ENCODE peak calls at places on chromosomes 7 and 10, in four cellular contexts. X is AG10803, H is B cell, F is endothelial cell. B is an unnamed sample.

GRCh38 chr7:33581239-33581638 is 324.1 kb upstream of the BMPER start:
- DNase-seq in X (no peak), H (no peak), F (no peak), B (no peak)

GRCh38 chr7:155518633-155519032 is 27.7 kb downstream of the CNPY1 start:
- DNase-seq in X (no peak), H (no peak), F (no peak), B (no peak)

GRCh38 chr7:47326220-47326619 is 255.7 kb downstream of the TNS3 start:
- DNase-seq in X (peak; percentile 77), H (no peak), F (no peak), B (no peak)

GRCh38 chr7:94394399-94395140 is at the start of gene COL1A2:
- DNase-seq in X (peak; percentile 100), H (peak; percentile 30), F (peak; percentile 39), B (peak; percentile 27)

GRCh38 chr10:77173615-77174461 is 463.8 kb downstream of the KCNMA1 start:
- DNase-seq in X (peak; percentile 74), H (peak; percentile 52), F (peak; percentile 79), B (peak; percentile 44)

GRCh38 chr10:7622969-7623368 is 43.8 kb downstream of the ITIH5 start:
- DNase-seq in X (no peak), H (no peak), F (peak; percentile 59), B (no peak)

GRCh38 chr7:102843850-102844249 is 69.0 kb upstream of the LRRC17 start:
- DNase-seq in X (no peak), H (no peak), F (no peak), B (peak; percentile 38)

GRCh38 chr7:102284399-102284798 is 2.3 kb upstream of the SH2B2 start:
- DNase-seq in X (no peak), H (no peak), F (no peak), B (no peak)

GRCh38 chr7:79410345-79410744 is 43.1 kb downstream of the MAGI2 start:
- DNase-seq in X (no peak), H (no peak), F (no peak), B (no peak)

GRCh38 chr7:2190531-2190930 is 42.2 kb downstream of the MAD1L1 start:
- DNase-seq in X (peak; percentile 17), H (no peak), F (no peak), B (no peak)

GRCh38 chr10:104085801-104086400 is at the start of gene COL17A1:
- DNase-seq in X (no peak), H (no peak), F (no peak), B (no peak)

GRCh38 chr7:106757846-106758245 is 96.9 kb upstream of the CCDC71L start:
- DNase-seq in X (peak; percentile 82), H (no peak), F (no peak), B (no peak)

GRCh38 chr7:71131256-71131752 is 640 bp upstream of the GALNT17 start:
- DNase-seq in X (no peak), H (no peak), F (peak; percentile 18), B (no peak)

DNA sequence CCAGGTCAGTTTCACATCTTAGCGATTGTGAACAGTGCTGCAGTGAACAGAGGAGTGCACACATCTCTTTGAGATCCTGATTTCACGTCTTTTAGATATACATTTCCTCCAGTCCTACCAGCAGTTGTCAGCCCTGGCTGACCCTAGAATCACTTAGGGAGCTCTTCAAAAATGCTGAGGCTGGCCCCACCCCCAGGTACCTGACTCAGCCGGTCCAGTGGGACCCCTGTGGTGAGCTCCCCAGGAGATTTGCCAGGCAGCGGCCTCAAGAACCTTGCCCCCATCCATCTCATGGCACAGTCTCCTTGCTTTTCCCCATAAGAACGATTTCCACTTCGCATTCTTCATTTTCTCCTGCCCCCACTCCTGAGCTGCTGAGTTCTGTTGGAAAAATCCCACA is 45.5 kb downstream of the TEX36 start:
- DNase-seq in X (no peak), H (no peak), F (no peak), B (no peak)
- TF ChIP-seq CTCF in X (no peak), H (no peak), F (no peak), B (no peak)

DNA sequence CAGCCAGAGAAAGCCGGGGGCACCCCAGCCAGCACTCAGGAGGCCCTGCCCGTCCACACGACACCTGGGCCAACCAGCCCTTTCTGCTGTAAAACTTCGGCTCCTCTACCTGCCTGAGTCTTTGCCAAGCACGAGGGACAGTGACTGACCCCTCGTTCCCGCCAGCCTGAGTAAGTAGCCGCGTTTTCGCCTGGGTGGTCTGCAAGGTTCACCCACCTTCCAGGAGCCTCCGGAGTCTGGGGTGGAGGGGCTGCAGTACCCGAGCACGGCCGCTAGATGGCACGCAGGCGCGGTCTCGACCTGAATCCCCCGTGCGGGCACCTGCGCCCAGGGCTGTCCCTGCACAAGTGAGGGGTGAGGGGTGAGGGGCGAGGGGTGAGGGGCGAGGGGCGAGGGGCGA is 192.7 kb downstream of the PTPRN2 start:
- DNase-seq in X (no peak), H (peak; percentile 74), F (no peak), B (no peak)
- TF ChIP-seq CTCF in X (peak; percentile 10), H (peak; percentile 67), F (no peak), B (peak; percentile 24)

DNA sequence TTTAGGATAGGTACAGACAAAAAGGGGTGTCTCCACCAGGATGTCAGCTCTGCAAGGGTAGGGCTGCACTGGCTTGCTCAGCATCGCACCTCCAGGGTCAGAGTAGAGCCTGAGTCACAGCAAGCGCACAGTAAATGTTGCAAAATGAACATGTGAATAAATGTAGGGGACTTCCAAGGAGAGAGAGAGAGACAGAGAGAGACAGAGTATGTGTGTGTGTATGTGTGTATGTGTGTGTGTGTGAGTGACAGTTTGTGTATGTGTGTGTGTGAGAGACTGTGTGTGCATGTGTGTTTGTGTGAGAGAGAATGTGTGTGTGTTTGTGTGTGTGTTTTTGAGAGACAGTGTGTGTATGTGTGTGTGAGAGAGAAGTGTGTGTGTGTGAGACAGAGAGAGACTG is 163.3 kb downstream of the RPS24 start:
- DNase-seq in X (peak; percentile 67), H (no peak), F (no peak), B (no peak)
- TF ChIP-seq CTCF in X (no peak), H (no peak), F (no peak), B (no peak)

GRCh38 chr10:69783515-69783914 is 18.2 kb upstream of the COL13A1 start:
- DNase-seq in X (no peak), H (no peak), F (no peak), B (no peak)
- TF ChIP-seq CTCF in X (no peak), H (no peak), F (no peak), B (no peak)

GRCh38 chr7:135077642-135078041 is 70.2 kb upstream of the TMEM140 start:
- DNase-seq in X (no peak), H (no peak), F (no peak), B (no peak)
- TF ChIP-seq CTCF in X (no peak), H (no peak), F (no peak), B (no peak)

GRCh38 chr10:102812213-102812876 is 24.9 kb downstream of the CYP17A1 start:
- DNase-seq in X (peak; percentile 45), H (no peak), F (no peak), B (no peak)

GRCh38 chr10:102808380-102808779 is 28.8 kb downstream of the CYP17A1 start:
- DNase-seq in X (no peak), H (no peak), F (no peak), B (no peak)

GRCh38 chr10:102811346-102811745 is 25.9 kb downstream of the CYP17A1 start:
- DNase-seq in X (no peak), H (no peak), F (no peak), B (no peak)

GRCh38 chr10:102813017-102813541 is 24.1 kb downstream of the CYP17A1 start:
- DNase-seq in X (no peak), H (no peak), F (no peak), B (no peak)

GRCh38 chr10:102809753-102810152 is 27.5 kb downstream of the CYP17A1 start:
- DNase-seq in X (no peak), H (no peak), F (no peak), B (no peak)
- TF ChIP-seq CTCF in X (no peak), H (no peak), F (no peak), B (no peak)

GRCh38 chr10:100746413-100746931 is 1.1 kb downstream of the PAX2 start:
- DNase-seq in X (no peak), H (no peak), F (no peak), B (peak; percentile 34)

GRCh38 chr10:100743626-100744135 is 1.7 kb upstream of the PAX2 start:
- DNase-seq in X (peak; percentile 58), H (peak; percentile 80), F (no peak), B (peak; percentile 89)

GRCh38 chr10:100745882-100746412 is 565 bp downstream of the PAX2 start:
- DNase-seq in X (no peak), H (no peak), F (no peak), B (no peak)

GRCh38 chr10:100744136-100744979 is 1.0 kb upstream of the PAX2 start:
- DNase-seq in X (no peak), H (peak; percentile 58), F (no peak), B (peak; percentile 73)

DNA sequence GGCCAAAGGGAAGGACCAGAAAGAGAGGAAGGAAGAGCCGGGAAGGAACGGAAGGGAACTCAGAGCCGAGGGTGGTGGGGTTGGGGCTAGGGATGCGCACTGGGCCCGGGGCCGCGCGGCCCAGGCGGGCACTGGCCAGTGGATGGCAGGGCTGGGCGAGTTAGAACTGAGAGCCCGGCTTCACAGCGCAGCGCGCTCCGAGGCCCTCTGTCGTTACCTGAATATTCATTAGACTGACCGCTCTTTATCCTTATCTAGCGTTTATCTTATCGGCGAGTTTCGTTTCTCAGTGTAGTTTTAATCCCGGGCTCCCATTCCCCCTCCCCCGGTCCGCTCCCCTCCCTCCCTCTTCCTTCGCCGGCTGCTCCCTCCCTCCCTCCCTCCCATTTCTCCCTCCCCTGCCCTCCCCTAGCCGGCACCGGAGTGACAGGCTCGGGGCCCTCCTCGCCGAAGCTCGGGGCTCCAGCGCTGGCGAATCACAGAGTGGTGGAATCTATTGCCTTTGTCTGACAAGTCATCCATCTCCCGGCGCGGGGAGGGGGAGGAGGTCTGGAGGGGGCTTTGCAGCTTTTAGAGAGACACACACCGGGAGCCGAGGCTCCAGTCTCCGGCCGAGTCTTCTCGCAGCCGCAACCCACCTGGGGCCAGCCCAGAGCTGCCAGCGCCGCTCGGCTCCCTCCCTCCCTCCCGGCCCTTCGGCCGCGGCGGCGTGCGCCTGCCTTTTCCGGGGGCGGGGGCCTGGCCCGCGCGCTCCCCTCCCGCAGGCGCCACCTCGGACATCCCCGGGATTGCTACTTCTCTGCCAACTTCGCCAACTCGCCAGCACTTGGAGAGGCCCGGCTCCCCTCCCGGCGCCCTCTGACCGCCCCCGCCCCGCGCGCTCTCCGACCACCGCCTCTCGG is at the start of gene PAX2:
- DNase-seq in X (no peak), H (no peak), F (no peak), B (peak; percentile 56)
- TF ChIP-seq CTCF in X (no peak), H (no peak), F (no peak), B (no peak)

GRCh38 chr10:85008493-85009181 is 680.2 kb downstream of the CCSER2 start:
- DNase-seq in X (no peak), H (no peak), F (no peak), B (no peak)

DNA sequence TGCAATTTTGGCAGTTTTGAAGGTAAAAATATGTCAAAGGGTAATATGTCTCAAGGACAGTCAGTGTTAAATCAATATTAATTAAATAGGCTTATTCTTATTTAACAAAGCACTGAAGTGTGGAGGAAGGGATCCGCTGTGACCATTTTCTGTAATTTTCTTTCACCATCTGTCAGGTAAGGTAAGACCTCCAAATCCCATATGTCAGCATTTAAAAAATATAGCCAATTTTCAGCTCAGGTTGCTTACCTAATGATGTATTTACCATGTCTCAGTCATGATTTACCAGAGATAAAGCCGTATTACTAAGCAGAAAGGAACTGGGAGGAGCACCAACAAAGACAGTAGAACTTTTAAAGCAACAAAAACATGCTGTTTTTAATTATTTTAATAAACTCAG is 683.9 kb downstream of the CCSER2 start:
- DNase-seq in X (no peak), H (no peak), F (no peak), B (no peak)
- TF ChIP-seq CTCF in X (no peak), H (no peak), F (no peak), B (no peak)

GRCh38 chr10:117968354-117969182 is 78.2 kb downstream of the RAB11FIP2 start:
- DNase-seq in X (no peak), H (no peak), F (no peak), B (no peak)
- TF ChIP-seq CTCF in X (no peak), H (no peak), F (no peak), B (no peak)

B was measured in GM13977.